ENCODE peak calls at places on chromosomes 12 and 14, in seven cellular contexts. S, Z, F, W, H, U and N are unnamed samples.

GRCh38 chr12:1306096-1306495 is 288.3 kb downstream of the FBXL14 start:
- DNase-seq in S (no peak), Z (no peak), F (no peak), W (no peak), H (no peak), U (no peak), N (peak; percentile 49)

GRCh38 chr12:56256326-56256960 is 1.7 kb downstream of the ANKRD52 start:
- DNase-seq in S (no peak), Z (no peak), F (no peak), W (no peak), H (no peak), U (no peak), N (peak; percentile 42)

GRCh38 chr12:81300454-81300853 is 222.6 kb downstream of the ACSS3 start:
- DNase-seq in S (no peak), Z (no peak), F (no peak), W (no peak), H (no peak), U (no peak), N (peak; percentile 2)

GRCh38 chr12:18135509-18135908 is 45.5 kb upstream of the RERGL start:
- DNase-seq in S (no peak), Z (no peak), F (no peak), W (no peak), H (no peak), U (no peak), N (no peak)

GRCh38 chr14:104870368-104871144 is 5.5 kb downstream of the CEP170B start:
- DNase-seq in S (no peak), Z (no peak), F (peak; percentile 72), W (no peak), H (no peak), U (peak; percentile 45), N (no peak)

GRCh38 chr12:124036117-124037109 is 63.4 kb downstream of the ZNF664 start:
- DNase-seq in S (peak; percentile 60), Z (peak; percentile 58), F (no peak), W (peak; percentile 15), H (peak; percentile 37), U (peak; percentile 56), N (peak; percentile 65)

GRCh38 chr14:42480235-42480634 is 873.6 kb downstream of the LRFN5 start:
- DNase-seq in S (no peak), Z (no peak), F (no peak), W (no peak), H (no peak), U (no peak), N (no peak)

GRCh38 chr14:71645656-71646055 is 286.6 kb upstream of the RGS6 start:
- DNase-seq in S (no peak), Z (no peak), F (no peak), W (no peak), H (no peak), U (no peak), N (no peak)

GRCh38 chr14:36271222-36271621 is 49.2 kb downstream of the MBIP start:
- DNase-seq in S (no peak), Z (no peak), F (no peak), W (no peak), H (no peak), U (no peak), N (peak; percentile 3)

GRCh38 chr14:99884834-99885648 is 91.8 kb downstream of the EML1 start:
- DNase-seq in S (peak; percentile 70), Z (peak; percentile 68), F (no peak), W (peak; percentile 40), H (peak; percentile 34), U (peak; percentile 71), N (peak; percentile 63)

GRCh38 chr14:51574009-51574408 is 77.7 kb upstream of the FRMD6 start:
- DNase-seq in S (peak; percentile 29), Z (no peak), F (no peak), W (no peak), H (no peak), U (no peak), N (no peak)

DNA sequence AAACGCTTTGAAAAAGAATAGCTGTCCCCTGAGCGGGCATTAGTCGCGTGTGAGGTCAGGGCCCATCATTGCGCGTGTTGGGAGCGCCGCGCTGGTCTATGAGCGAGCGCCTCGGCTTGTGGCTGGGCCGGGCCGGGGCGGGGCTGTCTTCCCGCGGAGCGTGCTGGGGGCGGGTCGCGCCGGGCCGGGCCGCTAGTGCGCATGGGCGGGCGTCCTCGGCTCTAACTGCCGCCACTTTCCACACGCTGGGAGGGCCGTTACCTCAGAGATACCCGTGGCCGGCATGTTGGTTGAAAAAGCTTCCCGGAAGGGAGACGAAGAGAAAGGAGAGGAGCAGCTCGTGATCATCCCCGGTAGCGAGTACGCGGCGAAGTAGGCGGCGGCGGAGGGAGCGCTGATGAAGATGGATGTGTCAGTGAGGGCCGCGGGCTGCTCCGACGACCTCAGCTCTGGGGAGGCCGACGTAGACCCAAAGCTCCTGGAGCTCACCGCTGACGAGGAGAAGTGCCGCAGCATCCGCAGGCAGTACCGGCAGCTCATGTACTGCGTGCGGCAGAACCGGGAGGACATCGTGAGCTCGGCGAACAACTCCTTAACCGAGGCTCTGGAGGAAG is at the start of gene EID3:
- DNase-seq in S (peak; percentile 86), Z (peak; percentile 71), F (peak; percentile 98), W (no peak), H (peak; percentile 80), U (peak; percentile 53), N (no peak)
- TF ChIP-seq POLR2A in S (peak; percentile 46), Z (peak; percentile 43), F (no peak), W (no peak), H (peak; percentile 20), U (no peak), N (no peak)

GRCh38 chr14:74566174-74567125 is 45.6 kb downstream of the LTBP2 start:
- DNase-seq in S (no peak), Z (no peak), F (peak; percentile 50), W (no peak), H (peak; percentile 37), U (peak; percentile 66), N (no peak)
- H3K4me3 ChIP-seq in S (no peak overlapping the region), Z (no peak overlapping the region), F (no peak overlapping the region), W (peak overlapping the region; percentile 31), H (no peak overlapping the region), U (no peak overlapping the region), N (no peak overlapping the region)

GRCh38 chr12:49018282-49019119 is at the start of gene PRKAG1:
- DNase-seq in S (peak; percentile 97), Z (peak; percentile 91), F (peak; percentile 99), W (peak; percentile 93), H (peak; percentile 96), U (peak; percentile 98), N (peak; percentile 100)

GRCh38 chr12:49021292-49021915 is 2.8 kb upstream of the PRKAG1 start:
- DNase-seq in S (no peak), Z (no peak), F (no peak), W (no peak), H (no peak), U (no peak), N (no peak)

GRCh38 chr12:49020441-49020840 is 1.9 kb upstream of the PRKAG1 start:
- DNase-seq in S (no peak), Z (no peak), F (no peak), W (no peak), H (no peak), U (no peak), N (no peak)

GRCh38 chr12:49019120-49019430 is 499 bp upstream of the PRKAG1 start:
- DNase-seq in S (no peak), Z (no peak), F (no peak), W (no peak), H (no peak), U (no peak), N (no peak)

DNA sequence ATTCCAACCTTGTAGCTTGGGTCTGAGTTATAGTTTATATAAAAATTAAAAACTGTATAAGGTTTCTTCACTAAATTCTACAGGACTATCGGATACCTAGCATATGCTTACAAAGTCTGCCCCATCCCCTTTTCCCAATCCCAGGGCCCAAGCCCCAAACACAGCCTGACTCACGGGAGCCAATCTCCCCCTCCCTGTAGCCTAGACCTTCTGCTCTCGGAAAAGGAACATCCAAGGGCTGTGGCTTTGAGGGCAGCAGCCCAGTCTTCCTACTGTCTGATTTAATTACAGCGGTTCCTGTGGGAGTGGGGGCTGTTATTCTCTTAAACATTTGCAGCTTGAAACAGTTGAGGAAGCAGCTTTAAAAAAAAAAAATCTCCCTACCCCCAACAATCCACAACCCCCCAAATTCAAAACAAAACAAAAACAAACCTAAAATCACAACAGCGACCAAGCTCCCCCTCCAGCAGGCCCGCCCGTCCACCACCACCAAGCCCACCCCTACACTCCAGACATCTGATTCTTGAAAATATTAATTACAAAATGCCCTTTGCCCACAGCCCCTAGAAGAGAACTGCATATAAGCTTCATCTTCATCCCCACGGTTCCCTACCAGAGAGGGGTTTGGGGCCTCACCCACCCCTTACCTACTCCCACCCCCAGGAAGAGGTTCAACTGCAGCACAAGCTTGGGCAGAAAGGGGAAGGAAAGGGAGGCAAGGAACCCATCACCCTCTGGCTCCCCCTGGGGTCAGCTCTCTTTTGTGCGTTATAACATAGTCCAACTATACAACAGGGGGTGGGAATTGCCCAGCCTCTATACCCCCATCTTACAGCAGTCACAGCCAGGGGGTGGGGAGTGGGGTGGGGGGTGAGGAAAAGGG is 1.1 kb upstream of the PRKAG1 start:
- DNase-seq in S (peak; percentile 47), Z (peak; percentile 40), F (no peak), W (no peak), H (no peak), U (peak; percentile 92), N (peak; percentile 92)
- TF ChIP-seq CTCF in S (peak; percentile 53), Z (no peak), F (no peak), W (no peak), H (no peak), U (peak; percentile 36), N (peak; percentile 76)

GRCh38 chr12:47777151-47777550 is 4.1 kb downstream of the SLC48A1 start:
- DNase-seq in S (no peak), Z (no peak), F (peak; percentile 73), W (no peak), H (no peak), U (no peak), N (no peak)

GRCh38 chr12:47779943-47780504 is 7.0 kb downstream of the SLC48A1 start:
- DNase-seq in S (no peak), Z (no peak), F (peak; percentile 49), W (no peak), H (no peak), U (no peak), N (no peak)

GRCh38 chr12:47778842-47779241 is 5.8 kb downstream of the SLC48A1 start:
- DNase-seq in S (no peak), Z (no peak), F (peak; percentile 80), W (no peak), H (no peak), U (no peak), N (no peak)

GRCh38 chr12:47777741-47778558 is 4.9 kb downstream of the SLC48A1 start:
- DNase-seq in S (no peak), Z (no peak), F (peak; percentile 83), W (no peak), H (no peak), U (no peak), N (peak; percentile 69)

DNA sequence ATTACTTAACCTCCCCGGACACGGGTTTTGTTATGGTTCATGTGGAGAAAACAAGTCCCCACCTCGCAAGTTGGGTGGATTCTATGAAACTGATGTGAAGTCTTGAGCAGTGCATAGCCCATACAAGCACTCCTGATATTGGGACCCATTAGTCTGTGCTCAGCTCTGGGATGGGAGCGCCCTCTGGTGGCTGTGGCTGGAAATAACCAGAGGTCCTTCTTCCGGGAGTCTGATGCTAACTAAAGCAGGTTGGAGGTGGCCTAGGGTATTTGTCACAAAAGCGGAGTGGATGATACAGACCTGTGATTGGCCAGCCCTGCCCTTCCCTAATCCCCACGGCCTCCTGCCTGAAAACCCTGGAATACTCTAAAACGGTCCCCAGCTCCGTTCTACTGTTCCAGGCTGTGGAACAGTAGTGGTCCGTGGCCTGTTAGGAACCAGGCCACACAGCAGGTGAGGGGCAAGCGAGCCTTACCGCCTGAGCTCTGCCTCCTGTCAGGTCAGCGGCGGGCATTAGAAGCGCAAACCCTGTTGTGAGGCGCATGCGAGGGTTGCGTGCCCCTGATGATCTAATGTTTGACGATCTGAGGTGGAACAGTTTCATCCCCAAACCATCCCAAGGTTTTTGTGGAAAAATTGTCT is 6.4 kb downstream of the SLC48A1 start:
- DNase-seq in S (peak; percentile 88), Z (peak; percentile 96), F (peak; percentile 96), W (peak; percentile 61), H (peak; percentile 84), U (peak; percentile 90), N (peak; percentile 90)
- TF ChIP-seq POLR2A in S (no peak), Z (no peak), F (no peak), W (no peak), H (no peak), U (no peak), N (no peak)